ENCODE peak calls at places on chromosomes 3 and 15, in seven cellular contexts. J is BE2C; X is substantia nigra; O is activated CD4-positive, CD25-positive, alpha-beta regulatory T cell; P is SW 1271; I is T-helper 9 cell; W is H4. E is an unnamed sample.

GRCh38 chr3:23497156-23497555 is 294.0 kb downstream of the UBE2E2 start:
- DNase-seq in J (no peak), X (no peak), O (no peak), P (no peak), I (no peak), W (no peak), E (no peak)

GRCh38 chr15:89090791-89091666 is 2.8 kb downstream of the ABHD2 start:
- DNase-seq in J (peak; percentile 68), X (peak; percentile 48), O (peak; percentile 5), P (peak; percentile 86), I (peak; percentile 11), W (peak; percentile 76), E (peak; percentile 78)

GRCh38 chr15:71329509-71330260 is 214.4 kb downstream of the THSD4 start:
- DNase-seq in J (no peak), X (no peak), O (no peak), P (no peak), I (no peak), W (peak; percentile 48), E (peak; percentile 69)

GRCh38 chr3:55267206-55267930 is 219.7 kb downstream of the WNT5A start:
- DNase-seq in J (no peak), X (no peak), O (no peak), P (no peak), I (no peak), W (no peak), E (no peak)

GRCh38 chr3:140630866-140631265 is 47.0 kb upstream of the TRIM42 start:
- DNase-seq in J (no peak), X (no peak), O (no peak), P (no peak), I (no peak), W (no peak), E (no peak)

GRCh38 chr3:58009026-58009748 is 965 bp downstream of the FLNB start:
- DNase-seq in J (no peak), X (no peak), O (no peak), P (no peak), I (no peak), W (no peak), E (no peak)

GRCh38 chr3:69822501-69822900 is 83.2 kb downstream of the MITF start:
- DNase-seq in J (no peak), X (no peak), O (no peak), P (no peak), I (no peak), W (no peak), E (no peak)

GRCh38 chr15:56105855-56106254 is 112.4 kb upstream of the NEDD4 start:
- DNase-seq in J (no peak), X (no peak), O (no peak), P (no peak), I (no peak), W (no peak), E (no peak)

GRCh38 chr15:57903626-57904025 is 161.9 kb downstream of the ALDH1A2 start:
- DNase-seq in J (peak; percentile 63), X (no peak), O (no peak), P (no peak), I (no peak), W (no peak), E (no peak)

GRCh38 chr3:32200490-32200889 is 38.0 kb upstream of the CMTM8 start:
- DNase-seq in J (no peak), X (no peak), O (no peak), P (no peak), I (no peak), W (no peak), E (no peak)